ENCODE peak calls at places on chromosomes 5 and 9, in seven cellular contexts. One of them, this sample, is unnamed.

GRCh38 chr5:10655041-10655685 is 91.3 kb downstream of the ANKRD33B start:
- DNase-seq in stomach: peak
- DNase-seq in GM06990: no peak
- DNase-seq in lower lobe of right lung: no peak
- DNase-seq in WERI-Rb-1: no peak
- DNase-seq in fibroblast of mammary gland: peak
- DNase-seq in uterus: no peak
- DNase-seq in this sample: no peak

GRCh38 chr5:92945630-92946097 is 635.4 kb downstream of the NR2F1-AS1 start:
- DNase-seq in WERI-Rb-1: no peak
- DNase-seq in uterus: no peak
- DNase-seq in lower lobe of right lung: no peak
- DNase-seq in stomach: no peak
- DNase-seq in GM06990: no peak
- DNase-seq in fibroblast of mammary gland: peak
- DNase-seq in this sample: no peak

GRCh38 chr5:137036630-137037029 is 462.5 kb downstream of the SPOCK1 start:
- DNase-seq in WERI-Rb-1: peak
- DNase-seq in fibroblast of mammary gland: no peak
- DNase-seq in GM06990: no peak
- DNase-seq in lower lobe of right lung: no peak
- DNase-seq in stomach: no peak
- DNase-seq in uterus: no peak
- DNase-seq in this sample: no peak

GRCh38 chr9:36258989-36259315 is 704 bp upstream of the GNE start:
- DNase-seq in fibroblast of mammary gland: peak
- DNase-seq in stomach: no peak
- DNase-seq in WERI-Rb-1: no peak
- DNase-seq in lower lobe of right lung: no peak
- DNase-seq in uterus: no peak
- DNase-seq in GM06990: no peak
- DNase-seq in this sample: no peak

GRCh38 chr9:92385001-92385400 is 19.4 kb downstream of the OGN start:
- DNase-seq in uterus: no peak
- DNase-seq in WERI-Rb-1: no peak
- DNase-seq in stomach: no peak
- DNase-seq in lower lobe of right lung: no peak
- DNase-seq in GM06990: no peak
- DNase-seq in fibroblast of mammary gland: peak
- DNase-seq in this sample: no peak

GRCh38 chr9:93576296-93577044 is at the start of gene PHF2:
- DNase-seq in stomach: no peak
- DNase-seq in uterus: peak
- DNase-seq in WERI-Rb-1: no peak
- DNase-seq in lower lobe of right lung: peak
- DNase-seq in GM06990: peak
- DNase-seq in fibroblast of mammary gland: no peak
- DNase-seq in this sample: peak

GRCh38 chr9:111597852-111598729 is 1.4 kb downstream of the PTGR1 start:
- DNase-seq in WERI-Rb-1: peak
- DNase-seq in GM06990: peak
- DNase-seq in fibroblast of mammary gland: peak
- DNase-seq in lower lobe of right lung: peak
- DNase-seq in stomach: peak
- DNase-seq in uterus: peak
- DNase-seq in this sample: peak

GRCh38 chr5:149632311-149633251 is 51.3 kb downstream of the ARHGEF37 start:
- DNase-seq in uterus: no peak
- DNase-seq in WERI-Rb-1: no peak
- DNase-seq in stomach: peak
- DNase-seq in fibroblast of mammary gland: peak
- DNase-seq in GM06990: no peak
- DNase-seq in lower lobe of right lung: no peak
- DNase-seq in this sample: no peak

GRCh38 chr9:134179918-134180785 is 15.8 kb upstream of the RNU6ATAC start:
- DNase-seq in WERI-Rb-1: peak
- DNase-seq in stomach: no peak
- DNase-seq in fibroblast of mammary gland: no peak
- DNase-seq in GM06990: peak
- DNase-seq in lower lobe of right lung: peak
- DNase-seq in uterus: no peak
- DNase-seq in this sample: no peak

GRCh38 chr9:113592806-113593575 is 129.5 kb downstream of the RGS3 start:
- DNase-seq in lower lobe of right lung: no peak
- DNase-seq in stomach: no peak
- DNase-seq in GM06990: no peak
- DNase-seq in WERI-Rb-1: no peak
- DNase-seq in fibroblast of mammary gland: no peak
- DNase-seq in uterus: no peak
- DNase-seq in this sample: no peak

GRCh38 chr9:113591899-113592625 is 128.5 kb downstream of the RGS3 start:
- DNase-seq in fibroblast of mammary gland: no peak
- DNase-seq in stomach: no peak
- DNase-seq in GM06990: no peak
- DNase-seq in WERI-Rb-1: no peak
- DNase-seq in uterus: no peak
- DNase-seq in lower lobe of right lung: peak
- DNase-seq in this sample: no peak

GRCh38 chr9:113590389-113590788 is 126.9 kb downstream of the RGS3 start:
- DNase-seq in lower lobe of right lung: no peak
- DNase-seq in fibroblast of mammary gland: no peak
- DNase-seq in WERI-Rb-1: no peak
- DNase-seq in stomach: no peak
- DNase-seq in uterus: no peak
- DNase-seq in GM06990: no peak
- DNase-seq in this sample: no peak

GRCh38 chr9:113589890-113590289 is 126.4 kb downstream of the RGS3 start:
- DNase-seq in WERI-Rb-1: no peak
- DNase-seq in stomach: no peak
- DNase-seq in uterus: no peak
- DNase-seq in fibroblast of mammary gland: peak
- DNase-seq in lower lobe of right lung: peak
- DNase-seq in GM06990: no peak
- DNase-seq in this sample: no peak

GRCh38 chr9:113590991-113591898 is 127.7 kb downstream of the RGS3 start:
- DNase-seq in lower lobe of right lung: peak
- DNase-seq in WERI-Rb-1: peak
- DNase-seq in stomach: peak
- DNase-seq in fibroblast of mammary gland: peak
- DNase-seq in uterus: peak
- DNase-seq in GM06990: peak
- DNase-seq in this sample: peak
- TF ChIP-seq CTCF in lower lobe of right lung: peak
- TF ChIP-seq CTCF in WERI-Rb-1: peak
- TF ChIP-seq CTCF in stomach: no peak
- TF ChIP-seq CTCF in fibroblast of mammary gland: peak
- TF ChIP-seq CTCF in uterus: peak
- TF ChIP-seq CTCF in GM06990: peak
- TF ChIP-seq CTCF in this sample: peak

DNA sequence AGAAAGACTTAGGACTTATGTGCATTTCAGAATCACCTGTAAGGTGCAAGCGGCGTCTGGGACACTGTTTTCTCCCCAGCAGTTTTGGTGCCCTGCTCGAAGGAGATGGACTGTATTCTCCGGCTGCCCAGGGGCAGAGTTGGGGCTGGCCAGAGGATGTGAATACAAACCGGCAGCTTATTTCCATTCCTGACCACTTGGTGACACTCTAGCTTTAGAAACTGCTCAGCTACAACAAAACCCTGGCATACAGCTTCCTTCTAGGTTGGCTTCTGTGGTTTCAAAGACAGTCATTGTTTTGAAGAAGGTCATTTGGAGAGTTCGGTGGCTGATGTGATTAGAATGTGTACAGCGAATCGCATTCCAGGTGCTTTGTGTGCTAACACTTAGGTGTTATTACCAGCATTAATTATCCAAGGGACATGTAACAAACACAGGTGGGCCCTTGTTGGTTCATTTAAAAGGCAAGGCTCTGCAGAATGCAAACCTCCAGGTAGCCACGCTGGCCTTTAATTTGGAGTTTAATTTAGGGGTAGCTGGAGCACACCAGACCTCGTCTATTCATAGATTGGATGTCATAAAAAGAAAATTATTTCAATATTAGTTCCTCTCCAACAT is 191.0 kb downstream of the MAT2B start:
- DNase-seq in lower lobe of right lung: no peak
- DNase-seq in fibroblast of mammary gland: peak
- DNase-seq in uterus: no peak
- DNase-seq in stomach: no peak
- DNase-seq in WERI-Rb-1: peak
- DNase-seq in GM06990: peak
- DNase-seq in this sample: peak
- TF ChIP-seq CTCF in lower lobe of right lung: peak
- TF ChIP-seq CTCF in fibroblast of mammary gland: peak
- TF ChIP-seq CTCF in uterus: no peak
- TF ChIP-seq CTCF in stomach: no peak
- TF ChIP-seq CTCF in WERI-Rb-1: peak
- TF ChIP-seq CTCF in GM06990: peak
- TF ChIP-seq CTCF in this sample: peak

GRCh38 chr5:14210729-14211128 is 67.6 kb downstream of the TRIO start:
- DNase-seq in fibroblast of mammary gland: no peak
- DNase-seq in WERI-Rb-1: no peak
- DNase-seq in GM06990: no peak
- DNase-seq in lower lobe of right lung: no peak
- DNase-seq in stomach: no peak
- DNase-seq in uterus: no peak
- DNase-seq in this sample: no peak

GRCh38 chr5:14209836-14210235 is 66.7 kb downstream of the TRIO start:
- DNase-seq in uterus: no peak
- DNase-seq in GM06990: no peak
- DNase-seq in fibroblast of mammary gland: no peak
- DNase-seq in lower lobe of right lung: no peak
- DNase-seq in stomach: no peak
- DNase-seq in WERI-Rb-1: no peak
- DNase-seq in this sample: no peak

GRCh38 chr5:14209222-14209822 is 66.2 kb downstream of the TRIO start:
- DNase-seq in lower lobe of right lung: no peak
- DNase-seq in fibroblast of mammary gland: no peak
- DNase-seq in uterus: no peak
- DNase-seq in stomach: no peak
- DNase-seq in WERI-Rb-1: no peak
- DNase-seq in GM06990: no peak
- DNase-seq in this sample: no peak

GRCh38 chr5:14206028-14206725 is 63.0 kb downstream of the TRIO start:
- DNase-seq in GM06990: no peak
- DNase-seq in fibroblast of mammary gland: no peak
- DNase-seq in lower lobe of right lung: no peak
- DNase-seq in WERI-Rb-1: no peak
- DNase-seq in stomach: no peak
- DNase-seq in uterus: no peak
- DNase-seq in this sample: no peak

GRCh38 chr5:14208071-14209021 is 65.2 kb downstream of the TRIO start:
- DNase-seq in fibroblast of mammary gland: peak
- DNase-seq in uterus: no peak
- DNase-seq in WERI-Rb-1: no peak
- DNase-seq in lower lobe of right lung: no peak
- DNase-seq in GM06990: peak
- DNase-seq in stomach: no peak
- DNase-seq in this sample: peak
- TF ChIP-seq CTCF in fibroblast of mammary gland: no peak
- TF ChIP-seq CTCF in uterus: no peak
- TF ChIP-seq CTCF in WERI-Rb-1: no peak
- TF ChIP-seq CTCF in lower lobe of right lung: no peak
- TF ChIP-seq CTCF in GM06990: peak
- TF ChIP-seq CTCF in stomach: no peak
- TF ChIP-seq CTCF in this sample: no peak

GRCh38 chr5:130912088-130912487 is 253.0 kb downstream of the HINT1 start:
- DNase-seq in uterus: no peak
- DNase-seq in lower lobe of right lung: no peak
- DNase-seq in fibroblast of mammary gland: peak
- DNase-seq in GM06990: no peak
- DNase-seq in WERI-Rb-1: no peak
- DNase-seq in stomach: no peak
- DNase-seq in this sample: no peak
- TF ChIP-seq CTCF in uterus: no peak
- TF ChIP-seq CTCF in lower lobe of right lung: no peak
- TF ChIP-seq CTCF in fibroblast of mammary gland: peak
- TF ChIP-seq CTCF in GM06990: no peak
- TF ChIP-seq CTCF in WERI-Rb-1: no peak
- TF ChIP-seq CTCF in stomach: no peak
- TF ChIP-seq CTCF in this sample: no peak